ENCODE peak calls at places on chromosome 20, in six cellular contexts. J is fibroblast of the conjunctiva; Z is CD8-positive, alpha-beta T cell; O is stimulated activated CD4-positive, alpha-beta T cell treated with anti-CD3 and anti-CD28 coated beads, Interleukin-12 subunit alpha, Interleukin-12 subunit beta, amount 100 ng/mL, for 48 hours; Q is NCI-H1105; M is tibial nerve. S is an unnamed sample.
A peak's percentile ranks its signal among the peaks of the same experiment; 100 is the strongest.

GRCh38 chr20:40962733-40963504 is 65.7 kb upstream of the TOP1 start:
- DNase-seq in J (peak; percentile 20), Z (peak; percentile 66), O (peak; percentile 77), Q (peak; percentile 41), M (peak; percentile 41), S (peak; percentile 77)

GRCh38 chr20:25316506-25317190 is 68.8 kb downstream of the PYGB start:
- DNase-seq in J (no peak), Z (no peak), O (no peak), Q (no peak), M (no peak), S (no peak)

GRCh38 chr20:53737404-53738038 is 143.9 kb upstream of the ZNF217 start:
- DNase-seq in J (no peak), Z (no peak), O (no peak), Q (no peak), M (no peak), S (no peak)

GRCh38 chr20:17666491-17666890 is 15.6 kb downstream of the RRBP1 start:
- DNase-seq in J (peak; percentile 57), Z (no peak), O (no peak), Q (no peak), M (peak; percentile 14), S (no peak)

GRCh38 chr20:53811577-53811976 is 217.9 kb upstream of the ZNF217 start:
- DNase-seq in J (no peak), Z (no peak), O (no peak), Q (no peak), M (no peak), S (no peak)

GRCh38 chr20:44406572-44407100 is 51.1 kb downstream of the HNF4A start:
- DNase-seq in J (no peak), Z (no peak), O (no peak), Q (no peak), M (no peak), S (no peak)

GRCh38 chr20:33490023-33490933 is at the start of gene CBFA2T2:
- DNase-seq in J (peak; percentile 9), Z (no peak), O (no peak), Q (peak; percentile 48), M (peak; percentile 33), S (peak; percentile 90)

GRCh38 chr20:54115172-54115854 is 44.9 kb upstream of the BCAS1 start:
- DNase-seq in J (no peak), Z (no peak), O (no peak), Q (no peak), M (no peak), S (peak; percentile 47)

GRCh38 chr20:61531553-61532345 is 279.7 kb downstream of the CDH4 start:
- DNase-seq in J (no peak), Z (no peak), O (no peak), Q (no peak), M (no peak), S (no peak)

GRCh38 chr20:22808628-22809027 is 224.3 kb upstream of the FOXA2 start:
- DNase-seq in J (no peak), Z (no peak), O (no peak), Q (no peak), M (no peak), S (no peak)

GRCh38 chr20:54255157-54255556 is 47.3 kb downstream of the PFDN4 start:
- DNase-seq in J (peak; percentile 65), Z (no peak), O (no peak), Q (no peak), M (no peak), S (no peak)

GRCh38 chr20:43583982-43584432 is 6.7 kb upstream of the IFT52 start:
- DNase-seq in J (peak; percentile 96), Z (no peak), O (no peak), Q (no peak), M (peak; percentile 74), S (peak; percentile 92)

GRCh38 chr20:58705525-58705924 is 12.9 kb downstream of the NPEPL1 start:
- DNase-seq in J (no peak), Z (no peak), O (no peak), Q (no peak), M (no peak), S (peak; percentile 34)

GRCh38 chr20:52303281-52303950 is 111.8 kb upstream of the ZFP64 start:
- DNase-seq in J (no peak), Z (no peak), O (no peak), Q (no peak), M (no peak), S (no peak)

GRCh38 chr20:20267685-20268429 is 100.0 kb upstream of the INSM1 start:
- DNase-seq in J (no peak), Z (no peak), O (no peak), Q (peak; percentile 83), M (no peak), S (no peak)

GRCh38 chr20:20780127-20780822 is 67.8 kb upstream of the RALGAPA2 start:
- DNase-seq in J (peak; percentile 6), Z (no peak), O (no peak), Q (peak; percentile 9), M (peak; percentile 47), S (peak; percentile 84)

GRCh38 chr20:37276494-37277252 is 12.8 kb upstream of the MANBAL start:
- DNase-seq in J (peak; percentile 76), Z (peak; percentile 34), O (no peak), Q (no peak), M (no peak), S (peak; percentile 76)

GRCh38 chr20:61249626-61250025 is 2.4 kb upstream of the CDH4 start:
- DNase-seq in J (no peak), Z (no peak), O (no peak), Q (no peak), M (no peak), S (no peak)

GRCh38 chr20:46035713-46036112 is 6.7 kb downstream of the SLC12A5 start:
- DNase-seq in J (no peak), Z (no peak), O (no peak), Q (no peak), M (no peak), S (no peak)

S was measured in aorta.